ENCODE peak calls at places on chromosome 15, in four cellular contexts. A is H9, T is astrocyte of the spinal cord, L is cardiac muscle cell. Y is an unnamed sample.

GRCh38 chr15:36924076-36924475 is 176.3 kb downstream of the MEIS2 start:
- DNase-seq in A (no peak), T (no peak), L (no peak), Y (no peak)

GRCh38 chr15:51348688-51349087 is 7.2 kb downstream of the GLDN start:
- DNase-seq in A (no peak), T (no peak), L (no peak), Y (no peak)

GRCh38 chr15:90780916-90781315 is 63.8 kb downstream of the BLM start:
- DNase-seq in A (no peak), T (no peak), L (no peak), Y (no peak)

GRCh38 chr15:91104111-91104510 is 4.1 kb downstream of the SV2B start:
- DNase-seq in A (no peak), T (no peak), L (no peak), Y (peak; percentile 80)

GRCh38 chr15:68173119-68173518 is 32.0 kb downstream of the CALML4 start:
- DNase-seq in A (no peak), T (no peak), L (no peak), Y (no peak)

GRCh38 chr15:90552162-90552928 is 22.6 kb downstream of the CRTC3 start:
- DNase-seq in A (no peak), T (peak; percentile 82), L (peak; percentile 58), Y (no peak)

GRCh38 chr15:65646486-65646885 is 24.7 kb downstream of the SLC24A1 start:
- DNase-seq in A (no peak), T (peak; percentile 36), L (no peak), Y (no peak)

GRCh38 chr15:95875141-95875643 is 455.3 kb upstream of the NR2F2 start:
- DNase-seq in A (no peak), T (peak; percentile 81), L (peak; percentile 86), Y (no peak)

GRCh38 chr15:65641723-65642475 is 20.2 kb downstream of the SLC24A1 start:
- DNase-seq in A (no peak), T (no peak), L (no peak), Y (no peak)

GRCh38 chr15:93033434-93034045 is 55.5 kb downstream of the RGMA start:
- DNase-seq in A (no peak), T (no peak), L (no peak), Y (peak; percentile 38)

GRCh38 chr15:58498821-58499580 is 67.2 kb downstream of the LIPC start:
- DNase-seq in A (no peak), T (peak; percentile 51), L (peak; percentile 44), Y (peak; percentile 73)

GRCh38 chr15:90596943-90597342 is 67.2 kb downstream of the CRTC3 start:
- DNase-seq in A (no peak), T (no peak), L (no peak), Y (no peak)

GRCh38 chr15:69141833-69142232 is 18.6 kb upstream of the GLCE start:
- DNase-seq in A (no peak), T (no peak), L (no peak), Y (no peak)